ENCODE peak calls at places on chromosomes 3 and 15, in eight cellular contexts. One of them, this sample, is unnamed.

GRCh38 chr15:30055604-30056003 is 27.2 kb upstream of the GOLGA8J start:
- DNase-seq in astrocyte of the spinal cord: no peak
- DNase-seq in RWPE1: no peak
- DNase-seq in nephron progenitor cell: no peak
- DNase-seq in hepatocyte: no peak
- DNase-seq in SK-N-SH: no peak
- DNase-seq in lower lobe of right lung: no peak
- DNase-seq in mammary epithelial cell: no peak
- DNase-seq in this sample: no peak

GRCh38 chr3:51954120-51954519 is 1.1 kb upstream of the GPR62 start:
- DNase-seq in astrocyte of the spinal cord: no peak
- DNase-seq in RWPE1: no peak
- DNase-seq in nephron progenitor cell: no peak
- DNase-seq in hepatocyte: no peak
- DNase-seq in SK-N-SH: no peak
- DNase-seq in lower lobe of right lung: no peak
- DNase-seq in mammary epithelial cell: no peak
- DNase-seq in this sample: no peak

GRCh38 chr3:117874028-117874765 is 1160.4 kb downstream of the IGSF11 start:
- DNase-seq in astrocyte of the spinal cord: no peak
- DNase-seq in RWPE1: no peak
- DNase-seq in nephron progenitor cell: no peak
- DNase-seq in hepatocyte: no peak
- DNase-seq in SK-N-SH: no peak
- DNase-seq in lower lobe of right lung: no peak
- DNase-seq in mammary epithelial cell: no peak
- DNase-seq in this sample: no peak

GRCh38 chr3:138945646-138946553 is 1.0 kb downstream of the FOXL2 start:
- DNase-seq in astrocyte of the spinal cord: peak; percentile 26
- DNase-seq in RWPE1: no peak
- DNase-seq in nephron progenitor cell: peak; percentile 42
- DNase-seq in hepatocyte: peak; percentile 30
- DNase-seq in SK-N-SH: peak; percentile 79
- DNase-seq in lower lobe of right lung: no peak
- DNase-seq in mammary epithelial cell: peak; percentile 74
- DNase-seq in this sample: peak; percentile 38

GRCh38 chr3:141401584-141402475 is 33.5 kb downstream of the ZBTB38 start:
- DNase-seq in astrocyte of the spinal cord: peak; percentile 47
- DNase-seq in RWPE1: peak; percentile 41
- DNase-seq in nephron progenitor cell: peak; percentile 68
- DNase-seq in hepatocyte: peak; percentile 73
- DNase-seq in SK-N-SH: peak; percentile 90
- DNase-seq in lower lobe of right lung: peak; percentile 75
- DNase-seq in mammary epithelial cell: no peak
- DNase-seq in this sample: no peak

GRCh38 chr3:178078933-178079332 is 457.3 kb upstream of the KCNMB2 start:
- DNase-seq in astrocyte of the spinal cord: peak; percentile 73
- DNase-seq in RWPE1: no peak
- DNase-seq in nephron progenitor cell: no peak
- DNase-seq in hepatocyte: no peak
- DNase-seq in SK-N-SH: no peak
- DNase-seq in lower lobe of right lung: no peak
- DNase-seq in mammary epithelial cell: no peak
- DNase-seq in this sample: no peak

GRCh38 chr3:178385280-178385952 is 150.8 kb upstream of the KCNMB2 start:
- DNase-seq in astrocyte of the spinal cord: peak; percentile 72
- DNase-seq in RWPE1: peak; percentile 27
- DNase-seq in nephron progenitor cell: peak; percentile 40
- DNase-seq in hepatocyte: peak; percentile 47
- DNase-seq in SK-N-SH: peak; percentile 52
- DNase-seq in lower lobe of right lung: no peak
- DNase-seq in mammary epithelial cell: peak; percentile 29
- DNase-seq in this sample: peak; percentile 51

GRCh38 chr3:103907567-103907966 is 1459.1 kb upstream of the ALCAM start:
- DNase-seq in astrocyte of the spinal cord: no peak
- DNase-seq in RWPE1: no peak
- DNase-seq in nephron progenitor cell: no peak
- DNase-seq in hepatocyte: no peak
- DNase-seq in SK-N-SH: no peak
- DNase-seq in lower lobe of right lung: no peak
- DNase-seq in mammary epithelial cell: no peak
- DNase-seq in this sample: no peak

GRCh38 chr3:167814441-167814951 is 79.0 kb downstream of the SERPINI1 start:
- DNase-seq in astrocyte of the spinal cord: peak; percentile 84
- DNase-seq in RWPE1: no peak
- DNase-seq in nephron progenitor cell: no peak
- DNase-seq in hepatocyte: peak; percentile 27
- DNase-seq in SK-N-SH: peak; percentile 21
- DNase-seq in lower lobe of right lung: no peak
- DNase-seq in mammary epithelial cell: no peak
- DNase-seq in this sample: peak; percentile 61

GRCh38 chr3:87873136-87873535 is 185.7 kb downstream of the CGGBP1 start:
- DNase-seq in astrocyte of the spinal cord: peak; percentile 24
- DNase-seq in RWPE1: no peak
- DNase-seq in nephron progenitor cell: no peak
- DNase-seq in hepatocyte: no peak
- DNase-seq in SK-N-SH: no peak
- DNase-seq in lower lobe of right lung: no peak
- DNase-seq in mammary epithelial cell: peak; percentile 30
- DNase-seq in this sample: peak; percentile 39

GRCh38 chr3:27535809-27536392 is 51.7 kb upstream of the SLC4A7 start:
- DNase-seq in astrocyte of the spinal cord: peak; percentile 49
- DNase-seq in RWPE1: peak; percentile 40
- DNase-seq in nephron progenitor cell: no peak
- DNase-seq in hepatocyte: no peak
- DNase-seq in SK-N-SH: no peak
- DNase-seq in lower lobe of right lung: no peak
- DNase-seq in mammary epithelial cell: peak; percentile 64
- DNase-seq in this sample: no peak

GRCh38 chr15:90617668-90618097 is 88.0 kb downstream of the CRTC3 start:
- DNase-seq in astrocyte of the spinal cord: peak; percentile 40
- DNase-seq in RWPE1: no peak
- DNase-seq in nephron progenitor cell: no peak
- DNase-seq in hepatocyte: no peak
- DNase-seq in SK-N-SH: no peak
- DNase-seq in lower lobe of right lung: no peak
- DNase-seq in mammary epithelial cell: no peak
- DNase-seq in this sample: no peak

GRCh38 chr3:104245241-104245640 is 1121.5 kb upstream of the ALCAM start:
- DNase-seq in astrocyte of the spinal cord: no peak
- DNase-seq in RWPE1: no peak
- DNase-seq in nephron progenitor cell: no peak
- DNase-seq in hepatocyte: no peak
- DNase-seq in SK-N-SH: no peak
- DNase-seq in lower lobe of right lung: no peak
- DNase-seq in mammary epithelial cell: no peak
- DNase-seq in this sample: no peak

GRCh38 chr15:68383161-68384074 is 48.5 kb downstream of the ITGA11 start:
- DNase-seq in astrocyte of the spinal cord: peak; percentile 37
- DNase-seq in RWPE1: peak; percentile 53
- DNase-seq in nephron progenitor cell: no peak
- DNase-seq in hepatocyte: peak; percentile 44
- DNase-seq in SK-N-SH: peak; percentile 64
- DNase-seq in lower lobe of right lung: no peak
- DNase-seq in mammary epithelial cell: peak; percentile 43
- DNase-seq in this sample: peak; percentile 70

GRCh38 chr15:70100495-70101331 is 3.0 kb upstream of the TLE3 start:
- DNase-seq in astrocyte of the spinal cord: peak; percentile 39
- DNase-seq in RWPE1: no peak
- DNase-seq in nephron progenitor cell: peak; percentile 71
- DNase-seq in hepatocyte: peak; percentile 79
- DNase-seq in SK-N-SH: peak; percentile 63
- DNase-seq in lower lobe of right lung: peak; percentile 72
- DNase-seq in mammary epithelial cell: no peak
- DNase-seq in this sample: peak; percentile 75

GRCh38 chr15:99104788-99105515 is at the start of gene SYNM:
- DNase-seq in astrocyte of the spinal cord: peak; percentile 69
- DNase-seq in RWPE1: peak; percentile 93
- DNase-seq in nephron progenitor cell: peak; percentile 81
- DNase-seq in hepatocyte: peak; percentile 93
- DNase-seq in SK-N-SH: peak; percentile 98
- DNase-seq in lower lobe of right lung: peak; percentile 73
- DNase-seq in mammary epithelial cell: peak; percentile 74
- DNase-seq in this sample: peak; percentile 49

GRCh38 chr3:44114142-44114541 is 127.5 kb upstream of the TOPAZ1 start:
- DNase-seq in astrocyte of the spinal cord: no peak
- DNase-seq in RWPE1: no peak
- DNase-seq in nephron progenitor cell: peak; percentile 68
- DNase-seq in hepatocyte: peak; percentile 39
- DNase-seq in SK-N-SH: peak; percentile 20
- DNase-seq in lower lobe of right lung: no peak
- DNase-seq in mammary epithelial cell: no peak
- DNase-seq in this sample: no peak

GRCh38 chr3:189340680-189341460 is 169.1 kb downstream of the TPRG1 start:
- DNase-seq in astrocyte of the spinal cord: no peak
- DNase-seq in RWPE1: no peak
- DNase-seq in nephron progenitor cell: peak; percentile 22
- DNase-seq in hepatocyte: no peak
- DNase-seq in SK-N-SH: no peak
- DNase-seq in lower lobe of right lung: no peak
- DNase-seq in mammary epithelial cell: no peak
- DNase-seq in this sample: peak; percentile 30
- TF ChIP-seq CTCF in astrocyte of the spinal cord: peak; percentile 25
- TF ChIP-seq CTCF in RWPE1: no peak
- TF ChIP-seq CTCF in nephron progenitor cell: peak; percentile 47
- TF ChIP-seq CTCF in hepatocyte: peak; percentile 26
- TF ChIP-seq CTCF in SK-N-SH: peak; percentile 45
- TF ChIP-seq CTCF in lower lobe of right lung: no peak
- TF ChIP-seq CTCF in mammary epithelial cell: peak; percentile 27
- TF ChIP-seq CTCF in this sample: peak; percentile 8

GRCh38 chr3:170062769-170063168 is 25.0 kb downstream of the GPR160 start:
- DNase-seq in astrocyte of the spinal cord: no peak
- DNase-seq in RWPE1: no peak
- DNase-seq in nephron progenitor cell: no peak
- DNase-seq in hepatocyte: no peak
- DNase-seq in SK-N-SH: no peak
- DNase-seq in lower lobe of right lung: no peak
- DNase-seq in mammary epithelial cell: no peak
- DNase-seq in this sample: no peak
- TF ChIP-seq CTCF in astrocyte of the spinal cord: peak; percentile 15
- TF ChIP-seq CTCF in RWPE1: no peak
- TF ChIP-seq CTCF in nephron progenitor cell: no peak
- TF ChIP-seq CTCF in hepatocyte: no peak
- TF ChIP-seq CTCF in SK-N-SH: peak; percentile 31
- TF ChIP-seq CTCF in lower lobe of right lung: no peak
- TF ChIP-seq CTCF in mammary epithelial cell: no peak
- TF ChIP-seq CTCF in this sample: no peak

DNA sequence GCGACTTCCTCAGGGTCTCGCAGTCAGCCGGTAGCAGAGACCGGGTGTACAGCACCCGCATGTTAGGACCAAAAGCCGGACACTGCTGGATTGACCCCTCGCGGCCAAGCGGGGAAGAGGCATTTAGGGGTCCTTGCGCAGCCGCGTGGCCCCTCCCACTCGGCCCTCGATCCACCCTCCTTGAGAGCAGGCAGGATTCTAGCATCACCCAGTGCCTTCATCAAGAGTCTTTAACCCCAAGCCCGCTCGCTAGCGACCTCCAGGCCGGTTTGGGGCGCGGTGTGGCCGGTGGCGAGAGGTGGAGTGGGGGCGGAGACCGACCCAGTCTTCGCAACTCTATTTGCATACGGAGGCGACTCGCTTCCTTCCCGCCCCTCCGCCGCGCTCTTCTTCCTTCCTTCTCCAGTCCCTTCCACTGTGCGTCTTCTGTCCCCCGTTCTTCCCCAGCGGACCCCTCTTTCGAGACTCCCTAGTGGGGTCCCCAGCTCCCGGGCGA is at the start of gene ST6GAL1:
- DNase-seq in astrocyte of the spinal cord: peak; percentile 63
- DNase-seq in RWPE1: no peak
- DNase-seq in nephron progenitor cell: peak; percentile 79
- DNase-seq in hepatocyte: peak; percentile 54
- DNase-seq in SK-N-SH: peak; percentile 90
- DNase-seq in lower lobe of right lung: peak; percentile 87
- DNase-seq in mammary epithelial cell: peak; percentile 58
- DNase-seq in this sample: peak; percentile 55
- TF ChIP-seq CTCF in astrocyte of the spinal cord: peak; percentile 49
- TF ChIP-seq CTCF in RWPE1: peak; percentile 36
- TF ChIP-seq CTCF in nephron progenitor cell: peak; percentile 15
- TF ChIP-seq CTCF in hepatocyte: peak; percentile 17
- TF ChIP-seq CTCF in SK-N-SH: peak; percentile 60
- TF ChIP-seq CTCF in lower lobe of right lung: peak; percentile 68
- TF ChIP-seq CTCF in mammary epithelial cell: peak; percentile 11
- TF ChIP-seq CTCF in this sample: no peak

GRCh38 chr3:134334231-134334900 is 39.9 kb downstream of the AMOTL2 start:
- DNase-seq in astrocyte of the spinal cord: peak; percentile 23
- DNase-seq in RWPE1: no peak
- DNase-seq in nephron progenitor cell: no peak
- DNase-seq in hepatocyte: no peak
- DNase-seq in SK-N-SH: no peak
- DNase-seq in lower lobe of right lung: no peak
- DNase-seq in mammary epithelial cell: no peak
- DNase-seq in this sample: no peak

GRCh38 chr3:134332344-134332743 is 41.9 kb downstream of the AMOTL2 start:
- DNase-seq in astrocyte of the spinal cord: no peak
- DNase-seq in RWPE1: peak; percentile 67
- DNase-seq in nephron progenitor cell: no peak
- DNase-seq in hepatocyte: no peak
- DNase-seq in SK-N-SH: no peak
- DNase-seq in lower lobe of right lung: no peak
- DNase-seq in mammary epithelial cell: no peak
- DNase-seq in this sample: peak; percentile 61

GRCh38 chr3:134334901-134335280 is 39.4 kb downstream of the AMOTL2 start:
- DNase-seq in astrocyte of the spinal cord: no peak
- DNase-seq in RWPE1: no peak
- DNase-seq in nephron progenitor cell: no peak
- DNase-seq in hepatocyte: no peak
- DNase-seq in SK-N-SH: no peak
- DNase-seq in lower lobe of right lung: no peak
- DNase-seq in mammary epithelial cell: no peak
- DNase-seq in this sample: no peak

GRCh38 chr3:134331811-134332199 is 42.4 kb downstream of the AMOTL2 start:
- DNase-seq in astrocyte of the spinal cord: no peak
- DNase-seq in RWPE1: no peak
- DNase-seq in nephron progenitor cell: no peak
- DNase-seq in hepatocyte: no peak
- DNase-seq in SK-N-SH: no peak
- DNase-seq in lower lobe of right lung: no peak
- DNase-seq in mammary epithelial cell: no peak
- DNase-seq in this sample: peak; percentile 49

DNA sequence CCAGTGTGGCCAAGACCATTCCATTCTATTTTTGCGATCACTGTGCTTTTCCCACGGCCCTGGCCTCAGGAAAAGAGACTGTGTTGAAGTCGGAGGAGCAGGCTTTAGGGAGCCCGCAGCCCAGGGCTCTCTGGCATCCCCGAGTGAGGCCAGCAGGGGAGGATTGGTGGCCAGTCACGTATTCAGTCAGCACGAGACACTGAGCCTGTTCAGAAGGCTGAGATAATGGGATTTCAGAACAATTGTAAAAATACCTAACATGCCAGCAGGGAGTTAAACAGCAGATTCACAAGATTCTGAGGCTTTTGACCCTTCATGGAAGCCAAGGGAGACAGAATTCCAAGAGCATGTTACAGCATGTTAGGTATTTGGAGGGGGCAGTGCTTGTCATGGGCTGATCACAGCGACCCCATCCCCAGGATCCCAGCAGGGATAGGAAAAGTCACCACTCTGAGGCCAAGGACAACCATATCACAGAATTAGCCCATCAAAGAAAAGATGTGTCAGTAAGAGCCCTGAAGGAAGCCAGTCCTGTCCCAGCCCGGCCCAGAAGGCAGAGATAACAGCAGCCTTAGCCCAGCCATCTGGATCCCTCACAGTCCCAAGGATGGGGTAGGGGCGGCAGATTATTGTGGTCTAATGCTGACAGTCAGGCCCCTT is 40.6 kb downstream of the AMOTL2 start:
- DNase-seq in astrocyte of the spinal cord: peak; percentile 57
- DNase-seq in RWPE1: no peak
- DNase-seq in nephron progenitor cell: no peak
- DNase-seq in hepatocyte: peak; percentile 63
- DNase-seq in SK-N-SH: no peak
- DNase-seq in lower lobe of right lung: no peak
- DNase-seq in mammary epithelial cell: no peak
- DNase-seq in this sample: no peak
- TF ChIP-seq CTCF in astrocyte of the spinal cord: no peak
- TF ChIP-seq CTCF in RWPE1: no peak
- TF ChIP-seq CTCF in nephron progenitor cell: no peak
- TF ChIP-seq CTCF in hepatocyte: no peak
- TF ChIP-seq CTCF in SK-N-SH: no peak
- TF ChIP-seq CTCF in lower lobe of right lung: no peak
- TF ChIP-seq CTCF in mammary epithelial cell: peak; percentile 2
- TF ChIP-seq CTCF in this sample: no peak

This sample was measured in MCF 10A.